ENCODE peak calls at places on chromosomes 3 and 15, in seven cellular contexts. M is stimulated activated CD4-positive, alpha-beta T cell treated with anti-CD3 and anti-CD28 coated beads, Interleukin-4, amount 100 ng/mL, for 4 hours; K is OCI-LY7; P is amygdala; Z is NB4; Q is activated T-helper 1 cell treated with Interleukin-2 at 50 U/mL for 16 hours; O is HL-60. G is an unnamed sample.
A peak's percentile ranks its signal among the peaks of the same experiment; 100 is the strongest.

GRCh38 chr3:171353423-171353822 is 106.8 kb downstream of the TNIK start:
- DNase-seq in M (no peak), K (no peak), P (no peak), Z (no peak), Q (no peak), O (no peak), G (no peak)

GRCh38 chr3:133547432-133548041 is 25.9 kb upstream of the CDV3 start:
- DNase-seq in M (no peak), K (no peak), P (no peak), Z (no peak), Q (no peak), O (no peak), G (no peak)

GRCh38 chr3:4311496-4311895 is 8.3 kb downstream of the SETMAR start:
- DNase-seq in M (no peak), K (no peak), P (no peak), Z (no peak), Q (no peak), O (no peak), G (no peak)

GRCh38 chr15:51796777-51797474 is 32.5 kb upstream of the TMOD3 start:
- DNase-seq in M (no peak), K (no peak), P (no peak), Z (peak; percentile 47), Q (no peak), O (no peak), G (no peak)

GRCh38 chr3:41933154-41933676 is 28.7 kb downstream of the ULK4 start:
- DNase-seq in M (no peak), K (no peak), P (no peak), Z (no peak), Q (no peak), O (no peak), G (no peak)

GRCh38 chr3:72820405-72820804 is 27.8 kb downstream of the SHQ1 start:
- DNase-seq in M (no peak), K (no peak), P (no peak), Z (no peak), Q (no peak), O (peak; percentile 23), G (no peak)

GRCh38 chr3:127250032-127250431 is 37.8 kb downstream of the PRR20G start:
- DNase-seq in M (no peak), K (no peak), P (no peak), Z (no peak), Q (no peak), O (no peak), G (no peak)

GRCh38 chr15:34804113-34804512 is 8.8 kb upstream of the ACTC1 start:
- DNase-seq in M (no peak), K (no peak), P (no peak), Z (no peak), Q (no peak), O (no peak), G (no peak)

GRCh38 chr3:180612363-180612762 is 10.4 kb downstream of the TTC14 start:
- DNase-seq in M (no peak), K (no peak), P (no peak), Z (no peak), Q (no peak), O (no peak), G (no peak)

GRCh38 chr3:57098418-57099310 is 38.2 kb downstream of the SPATA12 start:
- DNase-seq in M (no peak), K (no peak), P (no peak), Z (no peak), Q (no peak), O (no peak), G (no peak)

GRCh38 chr3:127590282-127590592 is 296 bp downstream of the TPRA1 start:
- DNase-seq in M (no peak), K (no peak), P (no peak), Z (no peak), Q (peak; percentile 8), O (no peak), G (peak; percentile 40)

GRCh38 chr15:31292391-31293020 is 34.1 kb upstream of the KLF13 start:
- DNase-seq in M (no peak), K (no peak), P (no peak), Z (no peak), Q (no peak), O (no peak), G (peak; percentile 38)

GRCh38 chr15:98412852-98413251 is 235.5 kb upstream of the IGF1R start:
- DNase-seq in M (no peak), K (no peak), P (no peak), Z (no peak), Q (no peak), O (no peak), G (no peak)

GRCh38 chr3:14761121-14761672 is 57.6 kb upstream of the FGD5 start:
- DNase-seq in M (no peak), K (peak; percentile 10), P (no peak), Z (no peak), Q (no peak), O (no peak), G (no peak)

GRCh38 chr15:45251888-45252287 is at the start of gene SLC28A2:
- DNase-seq in M (no peak), K (no peak), P (no peak), Z (no peak), Q (no peak), O (no peak), G (no peak)

G was measured in occipital lobe.